ENCODE peak calls at places on chromosomes 11 and 22, in eight cellular contexts. E is ovary, Q is aorta, D is small intestine, L is thyroid gland, B is A549, M is neural progenitor cell, Y is neuronal stem cell. S is an unnamed sample.

GRCh38 chr11:34348919-34349318 is 8.9 kb downstream of the ABTB2 start:
- DNase-seq in Y (no peak), L (no peak), D (no peak), Q (no peak), M (no peak), B (no peak), E (no peak), S (no peak)

GRCh38 chr11:109864834-109865557 is 228.2 kb upstream of the ZC3H12C start:
- DNase-seq in D (no peak), B (no peak), E (no peak), M (no peak), Y (no peak), Q (no peak), L (no peak), S (no peak)

GRCh38 chr22:36946436-36947158 is 33.2 kb downstream of the CSF2RB start:
- DNase-seq in L (no peak), Q (no peak), B (no peak), E (no peak), Y (no peak), M (no peak), D (no peak), S (no peak)

GRCh38 chr22:36562261-36562835 is 33.4 kb upstream of the EIF3D start:
- DNase-seq in Q (no peak), E (no peak), B (peak; percentile 32), L (no peak), M (no peak), D (no peak), Y (no peak), S (peak; percentile 68)

GRCh38 chr11:29025001-29025400 is 916.8 kb downstream of the METTL15 start:
- DNase-seq in D (no peak), L (no peak), Q (no peak), E (no peak), B (no peak), M (no peak), Y (no peak), S (no peak)

GRCh38 chr22:44305888-44306287 is 6.9 kb downstream of the SHISAL1 start:
- DNase-seq in B (no peak), M (no peak), E (peak; percentile 60), D (no peak), Y (no peak), L (no peak), Q (no peak), S (peak; percentile 55)

GRCh38 chr11:37942081-37942480 is 1344.0 kb upstream of the RAG2 start:
- DNase-seq in Q (no peak), L (no peak), D (no peak), M (no peak), Y (no peak), E (no peak), B (no peak), S (no peak)

GRCh38 chr11:82996966-82997606 is 74.6 kb downstream of the RAB30 start:
- DNase-seq in Q (no peak), M (no peak), L (no peak), D (peak; percentile 94), E (no peak), Y (no peak), B (no peak), S (no peak)

GRCh38 chr11:128338806-128339205 is 248.6 kb downstream of the ETS1 start:
- DNase-seq in Q (no peak), E (no peak), D (no peak), M (no peak), L (no peak), Y (no peak), B (no peak), S (no peak)

GRCh38 chr22:20064140-20064480 is 15.9 kb upstream of the DGCR8 start:
- DNase-seq in D (no peak), E (no peak), L (no peak), B (no peak), Y (no peak), M (no peak), Q (no peak), S (no peak)

GRCh38 chr22:23357028-23357427 is 176.7 kb downstream of the BCR start:
- DNase-seq in L (no peak), M (no peak), D (no peak), E (no peak), B (no peak), Y (no peak), Q (no peak), S (no peak)

GRCh38 chr11:96204366-96204659 is 138.7 kb downstream of the MAML2 start:
- DNase-seq in Q (no peak), M (no peak), E (no peak), Y (no peak), B (no peak), L (no peak), D (no peak), S (no peak)

GRCh38 chr11:96204721-96205459 is 138.1 kb downstream of the MAML2 start:
- DNase-seq in M (no peak), D (peak; percentile 29), E (no peak), Y (no peak), Q (no peak), L (no peak), B (no peak), S (no peak)

GRCh38 chr11:96207459-96208449 is 135.2 kb downstream of the MAML2 start:
- DNase-seq in D (peak; percentile 54), L (no peak), E (no peak), Q (no peak), M (no peak), B (no peak), Y (no peak), S (no peak)

GRCh38 chr11:96203567-96204365 is 139.2 kb downstream of the MAML2 start:
- DNase-seq in Y (no peak), E (no peak), Q (no peak), L (no peak), B (no peak), D (no peak), M (no peak), S (no peak)

DNA sequence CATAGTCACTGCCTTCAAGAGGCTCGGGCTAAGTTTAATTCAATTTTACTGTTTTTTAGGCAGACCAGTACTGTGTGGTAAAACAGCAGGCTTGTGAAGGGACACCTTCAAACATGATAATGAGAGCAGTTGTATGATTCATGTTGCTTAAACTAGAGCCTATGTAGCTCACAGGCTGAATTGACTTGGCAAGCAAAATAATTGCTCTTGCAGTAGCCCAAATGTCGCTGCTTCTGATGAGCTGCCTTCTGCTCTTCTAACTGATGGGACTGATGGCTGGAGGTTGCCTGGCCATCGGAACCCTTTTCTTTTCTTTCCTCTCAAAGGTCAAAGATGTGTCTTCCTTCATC is 137.6 kb downstream of the MAML2 start:
- DNase-seq in E (no peak), L (no peak), M (no peak), B (no peak), Q (no peak), Y (no peak), D (no peak), S (no peak)
- H3K4me1 ChIP-seq in E (peaks cover 7% of the 10 kb centered on the region), L (peaks cover 10% of the 10 kb centered on the region), M (peaks cover 23% of the 10 kb centered on the region), B (peaks cover 17% of the 10 kb centered on the region), Q (peaks cover 2% of the 10 kb centered on the region), Y (peaks cover 26% of the 10 kb centered on the region), D (peaks cover 15% of the 10 kb centered on the region), S (peaks cover 13% of the 10 kb centered on the region)

GRCh38 chr22:39907605-39908097 is 6.8 kb downstream of the GRAP2 start:
- DNase-seq in D (no peak), B (no peak), Y (no peak), M (no peak), Q (no peak), L (no peak), E (no peak), S (no peak)
- H3K27ac ChIP-seq in D (peak overlapping the region; percentile 34), B (no peak overlapping the region), Y (no peak overlapping the region), M (no peak overlapping the region), Q (no peak overlapping the region), L (no peak overlapping the region), E (no peak overlapping the region), S (no peak overlapping the region)

GRCh38 chr11:102436546-102436945 is 16.0 kb downstream of the TMEM123 start:
- DNase-seq in Q (no peak), L (no peak), Y (no peak), B (no peak), E (no peak), M (no peak), D (no peak), S (no peak)
- H3K9me3 ChIP-seq in Q (no peaks in the 10 kb centered on the region), L (no peaks in the 10 kb centered on the region), Y (peaks cover 42% of the 10 kb centered on the region), B (peaks cover 15% of the 10 kb centered on the region), E (no peaks in the 10 kb centered on the region), M (peaks cover 10% of the 10 kb centered on the region), D (no peaks in the 10 kb centered on the region), S (no peaks in the 10 kb centered on the region)

GRCh38 chr11:910044-910588 is 494 bp downstream of the CHID1 start:
- DNase-seq in D (no peak), L (no peak), M (no peak), B (no peak), Q (no peak), E (no peak), Y (no peak), S (no peak)

GRCh38 chr11:912266-912665 is 1.7 kb upstream of the CHID1 start:
- DNase-seq in E (no peak), L (no peak), Q (no peak), Y (no peak), D (no peak), B (no peak), M (no peak), S (no peak)

GRCh38 chr11:910589-911030 is at the start of gene CHID1:
- DNase-seq in B (peak; percentile 85), L (peak; percentile 89), M (peak; percentile 94), E (peak; percentile 81), Y (peak; percentile 87), Q (peak; percentile 91), D (peak; percentile 87), S (peak; percentile 94)

GRCh38 chr11:911890-912219 is 1.2 kb upstream of the CHID1 start:
- DNase-seq in D (no peak), E (no peak), B (no peak), L (no peak), Y (no peak), M (no peak), Q (no peak), S (no peak)

DNA sequence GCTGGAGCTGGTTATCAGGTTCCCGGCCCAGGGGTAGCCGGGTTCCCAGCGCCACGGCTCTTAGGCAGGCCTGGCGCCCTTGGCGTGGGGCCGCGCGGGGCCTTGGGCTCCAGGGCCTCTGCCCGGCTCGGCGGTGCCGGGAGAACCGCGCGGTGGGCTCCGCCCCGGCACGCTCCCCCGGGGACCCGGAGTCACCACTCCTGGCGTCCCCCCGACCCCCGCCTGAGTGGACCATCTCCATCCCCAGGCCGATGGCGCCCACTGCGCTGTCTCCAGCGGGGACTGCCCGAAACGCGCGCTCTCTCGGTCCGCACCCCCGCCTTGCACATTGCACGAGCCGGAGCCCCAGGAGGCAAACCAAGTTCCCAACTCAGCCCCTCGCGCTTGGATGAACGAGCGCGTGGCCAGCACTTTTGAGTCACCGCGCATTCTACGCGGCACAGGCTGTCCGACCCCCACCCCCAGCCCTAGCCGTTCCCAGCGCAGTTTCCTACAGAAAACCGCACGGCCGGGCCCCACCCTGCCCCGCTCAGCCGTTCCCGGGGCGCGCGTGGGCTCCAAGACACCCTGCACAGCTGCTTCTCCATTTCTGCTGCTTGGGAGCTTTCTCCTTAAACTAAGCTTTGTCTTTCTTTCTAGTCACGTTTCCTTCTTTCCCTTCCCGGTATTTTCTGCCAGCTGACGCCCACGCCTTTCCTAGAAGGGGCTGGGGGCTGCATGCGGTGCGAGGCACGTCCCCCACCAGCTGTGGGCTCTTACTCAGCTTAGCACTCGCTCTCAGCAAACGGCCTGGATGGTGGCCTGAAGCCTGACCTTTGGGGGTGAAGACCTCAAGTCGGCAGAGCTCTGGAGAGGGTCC is 650 bp upstream of the CHID1 start:
- DNase-seq in E (peak; percentile 42), Y (no peak), B (peak; percentile 35), D (peak; percentile 29), Q (peak; percentile 77), L (peak; percentile 48), M (peak; percentile 76), S (peak; percentile 80)
- H3K4me1 ChIP-seq in E (peaks cover 10% of the 10 kb centered on the region), Y (peaks cover 14% of the 10 kb centered on the region), B (peaks cover 14% of the 10 kb centered on the region), D (peaks cover 2% of the 10 kb centered on the region), Q (peaks cover 1% of the 10 kb centered on the region), L (peaks cover 16% of the 10 kb centered on the region), M (peaks cover 14% of the 10 kb centered on the region), S (no peaks in the 10 kb centered on the region)

S was measured in right cardiac atrium.